ENCODE peak calls at places on chromosomes 13 and 19, in six cellular contexts. D is stomach; W is stimulated activated CD8-positive, alpha-beta memory T cell treated with anti-CD3 and anti-CD28 coated beads, Interleukin-7, amount 100 ng/mL, for 4 hours; K is KG1; C is M059J; I is H9. Q is an unnamed sample.

GRCh38 chr19:4103073-4103418 is 20.9 kb downstream of the MAP2K2 start:
- DNase-seq in D (no peak), W (no peak), K (no peak), C (peak), I (no peak), Q (no peak)

GRCh38 chr13:108947551-108948030 is 318.2 kb downstream of the MYO16 start:
- DNase-seq in D (no peak), W (no peak), K (no peak), C (no peak), I (no peak), Q (no peak)

GRCh38 chr19:46573679-46574522 is 27.2 kb upstream of the CALM3 start:
- DNase-seq in D (no peak), W (no peak), K (no peak), C (no peak), I (no peak), Q (no peak)

GRCh38 chr13:76925115-76925514 is 23.2 kb upstream of the ACOD1 start:
- DNase-seq in D (no peak), W (no peak), K (no peak), C (peak), I (no peak), Q (no peak)

GRCh38 chr19:37706052-37706605 is 13.4 kb downstream of the ZNF607 start:
- DNase-seq in D (no peak), W (no peak), K (no peak), C (no peak), I (no peak), Q (no peak)

GRCh38 chr19:2083174-2083854 is 12.8 kb downstream of the MOB3A start:
- DNase-seq in D (no peak), W (peak), K (no peak), C (no peak), I (no peak), Q (no peak)

GRCh38 chr19:15323496-15324235 is 8.7 kb downstream of the BRD4 start:
- DNase-seq in D (peak), W (no peak), K (no peak), C (peak), I (no peak), Q (no peak)

GRCh38 chr13:92838786-92839185 is 387.8 kb upstream of the GPC6 start:
- DNase-seq in D (no peak), W (no peak), K (no peak), C (peak), I (no peak), Q (peak)

GRCh38 chr19:12937243-12938053 is 961 bp upstream of the CALR start:
- DNase-seq in D (peak), W (no peak), K (peak), C (peak), I (peak), Q (no peak)

GRCh38 chr13:24161010-24161775 is 673 bp downstream of the SPATA13 start:
- DNase-seq in D (peak), W (no peak), K (no peak), C (peak), I (peak), Q (no peak)

GRCh38 chr13:104256701-104257100 is 1190.5 kb upstream of the SLC10A2 start:
- DNase-seq in D (no peak), W (no peak), K (no peak), C (no peak), I (no peak), Q (no peak)

GRCh38 chr19:10268077-10268476 is 2.8 kb upstream of the ICAM1 start:
- DNase-seq in D (no peak), W (no peak), K (no peak), C (no peak), I (no peak), Q (no peak)